ENCODE peak calls at places on chromosomes 3 and 15, in eight cellular contexts. C, Y, V, J, Q, M, H and S are unnamed samples.

GRCh38 chr15:61275901-61276300 is 46.8 kb upstream of the RORA start:
- DNase-seq in C (no peak), Y (no peak), V (no peak), J (no peak), Q (no peak), M (no peak), H (no peak), S (no peak)

GRCh38 chr3:182583545-182583944 is 209.8 kb upstream of the ATP11B start:
- DNase-seq in C (no peak), Y (no peak), V (no peak), J (no peak), Q (peak), M (no peak), H (no peak), S (no peak)

GRCh38 chr15:77118787-77119410 is 48.0 kb upstream of the TSPAN3 start:
- DNase-seq in C (no peak), Y (peak), V (no peak), J (peak), Q (peak), M (peak), H (peak), S (peak)

GRCh38 chr15:90018216-90018831 is 17.2 kb downstream of the ZNF710 start:
- DNase-seq in C (no peak), Y (no peak), V (no peak), J (no peak), Q (no peak), M (no peak), H (no peak), S (no peak)

GRCh38 chr3:88141458-88142083 is 8.2 kb upstream of the C3orf38 start:
- DNase-seq in C (no peak), Y (peak), V (no peak), J (peak), Q (peak), M (no peak), H (peak), S (no peak)

GRCh38 chr3:186359078-186359477 is 3.0 kb downstream of the DGKG start:
- DNase-seq in C (no peak), Y (no peak), V (no peak), J (no peak), Q (no peak), M (no peak), H (no peak), S (no peak)

GRCh38 chr3:46660003-46660402 is 33.5 kb downstream of the ALS2CL start:
- DNase-seq in C (no peak), Y (no peak), V (no peak), J (no peak), Q (peak), M (no peak), H (no peak), S (no peak)

GRCh38 chr15:62209821-62210220 is 44.7 kb upstream of the C2CD4B start:
- DNase-seq in C (no peak), Y (no peak), V (no peak), J (no peak), Q (peak), M (no peak), H (no peak), S (no peak)

GRCh38 chr3:3798641-3799113 is 554 bp upstream of the LRRN1 start:
- DNase-seq in C (no peak), Y (no peak), V (peak), J (no peak), Q (no peak), M (no peak), H (no peak), S (peak)

GRCh38 chr3:115550285-115550741 is 73.0 kb upstream of the GAP43 start:
- DNase-seq in C (no peak), Y (peak), V (no peak), J (no peak), Q (no peak), M (no peak), H (no peak), S (no peak)

GRCh38 chr3:42424911-42425310 is 14.5 kb upstream of the LYZL4 start:
- DNase-seq in C (no peak), Y (no peak), V (no peak), J (no peak), Q (no peak), M (no peak), H (no peak), S (no peak)

GRCh38 chr15:66876731-66877545 is 174.9 kb downstream of the SMAD6 start:
- DNase-seq in C (no peak), Y (no peak), V (no peak), J (no peak), Q (no peak), M (no peak), H (no peak), S (no peak)

GRCh38 chr3:137854498-137855285 is 90.6 kb downstream of the SOX14 start:
- DNase-seq in C (no peak), Y (no peak), V (no peak), J (no peak), Q (no peak), M (no peak), H (no peak), S (no peak)

GRCh38 chr3:11282250-11283125 is 10.3 kb downstream of the ATG7 start:
- DNase-seq in C (no peak), Y (no peak), V (no peak), J (peak), Q (no peak), M (no peak), H (peak), S (no peak)

GRCh38 chr3:111787556-111788463 is 71.3 kb upstream of the PHLDB2 start:
- DNase-seq in C (no peak), Y (no peak), V (no peak), J (no peak), Q (no peak), M (no peak), H (no peak), S (no peak)

GRCh38 chr3:138296639-138297038 is 33.0 kb downstream of the NME9 start:
- DNase-seq in C (no peak), Y (no peak), V (no peak), J (no peak), Q (no peak), M (no peak), H (no peak), S (peak)

GRCh38 chr3:72655151-72655551 is 193.1 kb downstream of the SHQ1 start:
- DNase-seq in C (no peak), Y (no peak), V (no peak), J (no peak), Q (no peak), M (no peak), H (peak), S (no peak)

GRCh38 chr3:56005196-56005805 is 463.0 kb downstream of the ERC2 start:
- DNase-seq in C (no peak), Y (no peak), V (no peak), J (no peak), Q (peak), M (no peak), H (no peak), S (no peak)

GRCh38 chr3:19256313-19256712 is 108.0 kb downstream of the KCNH8 start:
- DNase-seq in C (no peak), Y (no peak), V (no peak), J (no peak), Q (no peak), M (no peak), H (no peak), S (no peak)

GRCh38 chr15:71138473-71138872 is 23.2 kb downstream of the THSD4 start:
- DNase-seq in C (no peak), Y (no peak), V (no peak), J (no peak), Q (no peak), M (no peak), H (no peak), S (no peak)

GRCh38 chr3:114839476-114839875 is 307.6 kb downstream of the ZBTB20 start:
- DNase-seq in C (no peak), Y (no peak), V (no peak), J (peak), Q (no peak), M (no peak), H (no peak), S (no peak)

GRCh38 chr3:24502690-24503089 is 8.0 kb upstream of the THRB start:
- DNase-seq in C (no peak), Y (no peak), V (no peak), J (no peak), Q (peak), M (no peak), H (no peak), S (no peak)

GRCh38 chr15:86609275-86609674 is 529.6 kb downstream of the AGBL1 start:
- DNase-seq in C (no peak), Y (no peak), V (no peak), J (no peak), Q (no peak), M (no peak), H (no peak), S (no peak)

GRCh38 chr15:101063891-101064794 is 145.0 kb downstream of the LRRK1 start:
- DNase-seq in C (peak), Y (no peak), V (no peak), J (no peak), Q (no peak), M (no peak), H (peak), S (no peak)
- TF ChIP-seq CTCF in C (no peak), Y (no peak), V (no peak), J (no peak), Q (no peak), M (no peak), H (no peak), S (no peak)

GRCh38 chr3:140580746-140581145 is 97.1 kb upstream of the TRIM42 start:
- DNase-seq in C (no peak), Y (no peak), V (no peak), J (no peak), Q (peak), M (no peak), H (no peak), S (no peak)

GRCh38 chr3:140577911-140578310 is 100.0 kb upstream of the TRIM42 start:
- DNase-seq in C (no peak), Y (no peak), V (no peak), J (no peak), Q (no peak), M (no peak), H (no peak), S (no peak)

GRCh38 chr3:140576444-140576843 is 101.4 kb upstream of the TRIM42 start:
- DNase-seq in C (no peak), Y (no peak), V (no peak), J (no peak), Q (no peak), M (no peak), H (no peak), S (no peak)

GRCh38 chr3:140584549-140584948 is 93.3 kb upstream of the TRIM42 start:
- DNase-seq in C (no peak), Y (no peak), V (no peak), J (no peak), Q (no peak), M (no peak), H (no peak), S (no peak)

DNA sequence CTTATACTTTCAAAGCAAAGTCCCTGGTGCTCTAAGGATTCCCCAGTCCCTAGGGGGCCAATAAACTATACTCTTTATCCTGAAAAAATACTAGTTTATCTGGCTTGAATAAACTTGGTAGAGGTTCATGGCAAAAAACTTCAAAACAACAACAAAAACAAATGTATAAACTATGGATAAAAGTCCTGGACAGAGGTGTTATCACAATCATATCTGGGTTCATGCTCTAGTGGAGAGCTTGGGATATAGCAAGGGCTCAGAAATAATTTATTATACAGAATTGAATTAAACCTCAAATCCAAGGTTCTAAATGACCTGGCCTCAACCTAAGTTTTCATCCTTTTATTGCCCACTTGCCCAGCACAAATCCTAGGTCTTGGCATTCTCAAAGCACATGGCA is 98.6 kb upstream of the TRIM42 start:
- DNase-seq in C (no peak), Y (no peak), V (no peak), J (no peak), Q (no peak), M (no peak), H (no peak), S (no peak)
- TF ChIP-seq CTCF in C (no peak), Y (no peak), V (peak), J (no peak), Q (no peak), M (no peak), H (no peak), S (no peak)

DNA sequence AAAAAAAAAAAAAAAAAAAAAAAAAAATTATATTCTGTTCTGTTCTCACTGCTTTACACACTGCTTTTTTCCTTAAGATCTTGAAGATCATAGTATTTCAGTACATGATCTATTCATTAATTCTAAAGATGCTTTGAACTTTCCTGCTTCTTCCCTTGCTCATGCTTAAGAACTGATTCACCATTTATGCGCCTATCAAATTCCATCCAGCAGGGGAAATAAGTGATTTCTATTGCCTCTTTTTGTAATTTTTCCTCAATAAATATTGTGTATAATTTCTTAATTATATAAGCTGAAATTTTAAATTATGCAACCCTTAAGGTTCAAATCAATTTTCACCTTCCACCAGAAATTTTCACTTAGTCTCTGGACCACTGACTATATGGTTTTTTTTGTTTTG is 10.6 kb downstream of the DENND6A start:
- DNase-seq in C (no peak), Y (no peak), V (no peak), J (peak), Q (peak), M (no peak), H (peak), S (no peak)
- TF ChIP-seq CTCF in C (no peak), Y (peak), V (peak), J (peak), Q (no peak), M (peak), H (peak), S (no peak)

GRCh38 chr15:40345867-40346578 is 4.8 kb upstream of the PHGR1 start:
- DNase-seq in C (no peak), Y (no peak), V (no peak), J (no peak), Q (no peak), M (no peak), H (no peak), S (no peak)

GRCh38 chr15:40345225-40345866 is 4.6 kb upstream of the CCDC9B start:
- DNase-seq in C (no peak), Y (no peak), V (no peak), J (no peak), Q (no peak), M (no peak), H (no peak), S (no peak)

GRCh38 chr15:40344217-40344616 is 3.5 kb upstream of the CCDC9B start:
- DNase-seq in C (no peak), Y (no peak), V (no peak), J (peak), Q (no peak), M (no peak), H (peak), S (no peak)

GRCh38 chr15:40343512-40343911 is 2.8 kb upstream of the CCDC9B start:
- DNase-seq in C (peak), Y (no peak), V (no peak), J (peak), Q (peak), M (no peak), H (peak), S (no peak)

DNA sequence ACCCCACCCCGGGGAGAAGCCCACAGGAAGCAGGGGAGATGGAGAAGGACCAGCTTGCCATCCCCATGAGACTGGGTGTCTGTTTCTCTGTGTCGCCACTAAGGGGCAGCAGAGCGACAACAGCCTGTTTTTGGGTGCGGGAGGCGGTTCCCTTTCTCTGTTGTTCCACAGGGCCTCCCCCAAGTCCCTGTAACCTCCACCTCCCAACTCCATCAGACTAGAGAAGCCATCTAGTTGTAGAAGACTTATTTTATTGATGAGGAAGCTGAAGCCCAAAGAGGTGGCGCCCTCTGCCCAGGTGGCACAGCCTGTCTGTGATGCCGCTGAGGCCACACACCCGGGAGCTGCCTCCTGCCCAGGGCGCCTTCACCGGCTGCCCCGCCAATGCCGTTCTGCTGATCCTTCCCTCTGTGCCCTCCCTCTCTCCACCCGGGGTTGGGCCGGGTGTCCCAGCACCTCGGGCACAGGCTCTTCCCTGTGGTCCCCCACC is 3.9 kb upstream of the CCDC9B start:
- DNase-seq in C (peak), Y (no peak), V (no peak), J (peak), Q (no peak), M (peak), H (peak), S (peak)
- TF ChIP-seq CTCF in C (peak), Y (peak), V (peak), J (peak), Q (peak), M (peak), H (peak), S (peak)